ENCODE peak calls at places on chromosomes 12 and 14, in four cellular contexts. J is AG10803, I is right lobe of liver, M is GM20000. N is an unnamed sample.
A peak's percentile ranks its signal among the peaks of the same experiment; 100 is the strongest.

GRCh38 chr14:69363055-69363454 is 35.0 kb downstream of the ERH start:
- DNase-seq in J (peak; percentile 62), I (no peak), M (no peak), N (no peak)

GRCh38 chr12:81395431-81395830 is 317.6 kb downstream of the ACSS3 start:
- DNase-seq in J (no peak), I (no peak), M (no peak), N (no peak)

GRCh38 chr12:64236549-64236948 is 14.5 kb upstream of the KICS2 start:
- DNase-seq in J (peak; percentile 26), I (no peak), M (no peak), N (no peak)

GRCh38 chr14:68779761-68780323 is 13.0 kb downstream of the ZFP36L1 start:
- DNase-seq in J (peak; percentile 98), I (no peak), M (no peak), N (no peak)

GRCh38 chr12:131075194-131075593 is 121.5 kb downstream of the ADGRD1 start:
- DNase-seq in J (no peak), I (no peak), M (no peak), N (no peak)

GRCh38 chr14:89870335-89870734 is 84.2 kb downstream of the EFCAB11 start:
- DNase-seq in J (peak; percentile 18), I (no peak), M (no peak), N (no peak)

GRCh38 chr12:130202201-130202600 is 39.9 kb downstream of the FZD10 start:
- DNase-seq in J (no peak), I (no peak), M (no peak), N (no peak)

GRCh38 chr14:99571303-99571986 is 32.6 kb downstream of the CCDC85C start:
- DNase-seq in J (no peak), I (peak; percentile 85), M (no peak), N (no peak)

GRCh38 chr12:48671231-48671856 is 10.7 kb downstream of the KANSL2 start:
- DNase-seq in J (peak; percentile 31), I (no peak), M (no peak), N (no peak)

GRCh38 chr14:66359500-66359899 is 126.7 kb upstream of the CCDC196 start:
- DNase-seq in J (peak; percentile 75), I (no peak), M (peak; percentile 37), N (peak; percentile 64)

GRCh38 chr14:39233680-39234326 is at the start of gene MIA2:
- DNase-seq in J (no peak), I (no peak), M (no peak), N (no peak)

GRCh38 chr12:96141216-96141944 is 52.8 kb upstream of the ELK3 start:
- DNase-seq in J (peak; percentile 15), I (no peak), M (no peak), N (no peak)

GRCh38 chr12:48993787-48994186 is 5.4 kb downstream of the DDN start:
- DNase-seq in J (no peak), I (no peak), M (peak; percentile 6), N (no peak)

GRCh38 chr12:50606675-50607379 is 102.0 kb downstream of the DIP2B start:
- DNase-seq in J (no peak), I (no peak), M (no peak), N (no peak)

GRCh38 chr12:24424889-24425600 is 475.6 kb upstream of the SOX5 start:
- DNase-seq in J (no peak), I (no peak), M (no peak), N (no peak)

GRCh38 chr12:7907009-7907408 is 29.0 kb downstream of the SLC2A3 start:
- DNase-seq in J (peak; percentile 41), I (peak; percentile 62), M (peak; percentile 29), N (peak; percentile 60)

GRCh38 chr14:99389171-99389826 is 91.4 kb downstream of the SETD3 start:
- DNase-seq in J (peak; percentile 24), I (no peak), M (peak; percentile 67), N (peak; percentile 42)

GRCh38 chr12:69994593-69995222 is 169.7 kb downstream of the MYRFL start:
- DNase-seq in J (no peak), I (no peak), M (no peak), N (no peak)

GRCh38 chr14:101819251-101819990 is 57.9 kb downstream of the PPP2R5C start:
- DNase-seq in J (no peak), I (no peak), M (no peak), N (no peak)

GRCh38 chr12:77122236-77122635 is 56.9 kb upstream of the E2F7 start:
- DNase-seq in J (peak; percentile 95), I (no peak), M (no peak), N (no peak)

GRCh38 chr14:64541971-64542838 is 1.7 kb downstream of the HSPA2 start:
- DNase-seq in J (no peak), I (no peak), M (no peak), N (no peak)

GRCh38 chr12:70535896-70536374 is 101.3 kb downstream of the PTPRB start:
- DNase-seq in J (no peak), I (no peak), M (no peak), N (no peak)

GRCh38 chr12:5619628-5620027 is 187.7 kb downstream of the NTF3 start:
- DNase-seq in J (no peak), I (no peak), M (no peak), N (no peak)

GRCh38 chr12:76197283-76197682 is 112.8 kb upstream of the NAP1L1 start:
- DNase-seq in J (no peak), I (no peak), M (no peak), N (no peak)

GRCh38 chr14:43621282-43621681 is 885.8 kb downstream of the FSCB start:
- DNase-seq in J (no peak), I (no peak), M (no peak), N (no peak)

GRCh38 chr14:80271389-80271788 is 60.1 kb upstream of the DIO2 start:
- DNase-seq in J (no peak), I (no peak), M (no peak), N (no peak)

GRCh38 chr12:46590991-46591703 is 218.6 kb upstream of the SLC38A2 start:
- DNase-seq in J (no peak), I (no peak), M (no peak), N (no peak)

GRCh38 chr14:68979722-68980552 is 835 bp upstream of the ACTN1 start:
- DNase-seq in J (peak; percentile 70), I (peak; percentile 74), M (peak; percentile 38), N (peak; percentile 49)

GRCh38 chr12:52151859-52152783 is 39.7 kb downstream of the KRT80 start:
- DNase-seq in J (peak; percentile 68), I (peak; percentile 74), M (peak; percentile 84), N (peak; percentile 56)

GRCh38 chr12:77047341-77048202 is 17.8 kb downstream of the E2F7 start:
- DNase-seq in J (peak; percentile 31), I (no peak), M (no peak), N (no peak)

GRCh38 chr14:75520852-75521251 is 1.4 kb upstream of the BATF start:
- DNase-seq in J (no peak), I (no peak), M (no peak), N (no peak)

GRCh38 chr14:24481622-24482324 is 26.3 kb downstream of the CMA1 start:
- DNase-seq in J (peak; percentile 11), I (peak; percentile 59), M (peak; percentile 81), N (peak; percentile 50)

GRCh38 chr14:103031956-103032355 is 25.4 kb downstream of the CDC42BPB start:
- DNase-seq in J (peak; percentile 11), I (no peak), M (no peak), N (no peak)

GRCh38 chr12:13436696-13437391 is 240.3 kb downstream of the EMP1 start:
- DNase-seq in J (peak; percentile 68), I (no peak), M (no peak), N (peak; percentile 80)

GRCh38 chr12:95998611-95999300 is 2.6 kb upstream of the HAL start:
- DNase-seq in J (peak; percentile 49), I (no peak), M (peak; percentile 78), N (peak; percentile 91)

GRCh38 chr12:5432011-5432400 is at the start of gene NTF3:
- DNase-seq in J (peak; percentile 73), I (no peak), M (peak; percentile 41), N (no peak)

GRCh38 chr12:6840428-6841138 is at the start of gene GNB3:
- DNase-seq in J (no peak), I (no peak), M (no peak), N (no peak)

GRCh38 chr12:65673732-65674131 is 150.6 kb upstream of the HMGA2 start:
- DNase-seq in J (peak; percentile 42), I (no peak), M (no peak), N (no peak)
- TF ChIP-seq CTCF in J (peak; percentile 39), I (no peak), M (no peak), N (no peak)

GRCh38 chr12:112841891-112842290 is 50.3 kb downstream of the RPH3A start:
- DNase-seq in J (peak; percentile 6), I (no peak), M (no peak), N (no peak)
- TF ChIP-seq CTCF in J (no peak), I (no peak), M (no peak), N (no peak)

GRCh38 chr12:88802307-88802706 is 222.0 kb upstream of the KITLG start:
- DNase-seq in J (no peak), I (no peak), M (no peak), N (no peak)

GRCh38 chr12:88805692-88806091 is 225.4 kb upstream of the KITLG start:
- DNase-seq in J (peak; percentile 64), I (no peak), M (peak; percentile 5), N (peak; percentile 27)

GRCh38 chr12:88805286-88805685 is 225.0 kb upstream of the KITLG start:
- DNase-seq in J (peak; percentile 92), I (no peak), M (no peak), N (no peak)

GRCh38 chr12:88801227-88802225 is 221.3 kb upstream of the KITLG start:
- DNase-seq in J (no peak), I (no peak), M (no peak), N (no peak)
- TF ChIP-seq CTCF in J (no peak), I (no peak), M (no peak), N (no peak)

DNA sequence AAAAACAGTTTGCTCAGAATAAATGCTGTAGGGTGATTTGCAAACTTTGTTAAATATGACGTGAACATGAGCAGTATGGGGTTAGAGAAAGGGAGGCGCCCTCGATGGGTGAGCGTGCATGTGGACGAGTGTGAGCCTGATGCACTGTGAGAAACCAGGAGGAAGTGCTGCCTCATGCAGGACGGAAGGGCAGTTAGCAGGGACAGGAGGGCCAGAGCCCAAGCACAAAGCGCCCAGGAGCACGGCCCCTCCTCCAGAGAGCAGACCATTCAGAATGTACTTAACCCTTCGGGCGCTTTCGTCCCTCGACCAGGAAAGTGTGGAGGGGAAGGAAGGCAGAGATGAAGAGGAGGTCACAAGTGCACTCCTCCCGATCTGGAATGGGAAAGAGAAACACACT is 44.9 kb downstream of the TCHP start:
- DNase-seq in J (peak; percentile 34), I (peak; percentile 68), M (no peak), N (no peak)
- TF ChIP-seq CTCF in J (no peak), I (no peak), M (no peak), N (no peak)

DNA sequence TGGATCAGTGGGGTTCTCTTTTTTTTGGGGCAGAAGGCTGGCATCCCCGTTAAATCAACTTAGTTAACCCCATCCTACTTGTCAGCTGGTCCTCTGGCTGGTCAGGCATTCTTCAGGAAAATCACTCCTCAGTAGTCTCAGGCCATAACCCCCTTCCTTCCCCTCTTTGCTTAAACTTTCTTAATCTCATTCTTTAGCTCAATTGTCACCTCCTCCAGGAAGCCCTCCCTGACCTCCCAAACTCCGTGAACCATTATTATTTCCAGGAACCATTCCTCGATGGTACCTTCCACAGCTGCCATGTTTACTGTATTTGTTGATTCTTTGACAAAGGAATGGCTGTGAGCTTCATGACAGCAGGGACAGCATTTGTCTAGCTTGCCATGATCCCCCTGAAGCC is 72.5 kb upstream of the FBXO21 start:
- DNase-seq in J (no peak), I (no peak), M (no peak), N (no peak)
- TF ChIP-seq CTCF in J (no peak), I (no peak), M (no peak), N (no peak)

N was measured in NB4.